ENCODE peak calls at places on chromosomes 2 and 18, in seven cellular contexts. C is IMR-90, K is mesendoderm, Y is H9, E is mesenchymal stem cell, F is trophoblast cell, Q is H1. H is an unnamed sample.
A peak's percentile ranks its signal among the peaks of the same experiment; 100 is the strongest.

GRCh38 chr2:231463698-231464575 is at the start of gene NCL:
- DNase-seq in Y (peak; percentile 61), K (peak; percentile 99), C (peak; percentile 98), Q (no peak), F (peak; percentile 99), E (peak; percentile 99), H (peak; percentile 92)

GRCh38 chr18:48020337-48021250 is 90.1 kb upstream of the SMAD2 start:
- DNase-seq in Q (no peak), K (no peak), E (no peak), C (no peak), F (no peak), Y (peak; percentile 25), H (no peak)

GRCh38 chr2:112160591-112161250 is 22.5 kb downstream of the FBLN7 start:
- DNase-seq in C (no peak), K (no peak), Y (no peak), Q (no peak), F (no peak), E (no peak), H (no peak)

GRCh38 chr2:207390302-207391095 is 139.3 kb upstream of the CREB1 start:
- DNase-seq in E (no peak), C (no peak), F (no peak), K (no peak), Y (no peak), Q (no peak), H (no peak)

GRCh38 chr18:22485808-22486244 is 68.1 kb upstream of the CTAGE1 start:
- DNase-seq in K (no peak), C (no peak), Q (no peak), Y (no peak), F (peak; percentile 40), E (peak; percentile 51), H (no peak)

GRCh38 chr2:8039732-8040131 is 642.1 kb upstream of the ID2 start:
- DNase-seq in C (no peak), K (no peak), Q (no peak), E (no peak), Y (no peak), F (no peak), H (no peak)

GRCh38 chr2:53058526-53058925 is 709.1 kb upstream of the CHAC2 start:
- DNase-seq in E (peak; percentile 37), Q (no peak), Y (peak; percentile 45), K (peak; percentile 98), C (peak; percentile 67), F (peak; percentile 55), H (no peak)

GRCh38 chr18:44793186-44793585 is 112.5 kb downstream of the SETBP1 start:
- DNase-seq in K (no peak), Y (no peak), C (no peak), Q (no peak), E (no peak), F (no peak), H (no peak)

GRCh38 chr2:60072609-60073008 is 480.8 kb downstream of the BCL11A start:
- DNase-seq in F (no peak), C (no peak), Q (no peak), K (no peak), Y (no peak), E (no peak), H (no peak)

GRCh38 chr2:230877131-230877736 is 12.5 kb downstream of the ITM2C start:
- DNase-seq in Q (peak; percentile 38), E (no peak), K (no peak), C (no peak), F (no peak), Y (peak; percentile 15), H (no peak)

GRCh38 chr2:221077241-221077640 is 494.9 kb downstream of the EPHA4 start:
- DNase-seq in K (no peak), Y (no peak), C (no peak), F (no peak), E (no peak), Q (no peak), H (no peak)

GRCh38 chr2:190170673-190171072 is 108.1 kb upstream of the MSTN start:
- DNase-seq in K (no peak), E (no peak), Q (no peak), C (no peak), F (peak; percentile 44), Y (no peak), H (no peak)

GRCh38 chr2:36659872-36660312 is 36.6 kb upstream of the VIT start:
- DNase-seq in K (no peak), C (peak; percentile 30), F (no peak), Y (no peak), Q (no peak), E (no peak), H (no peak)

GRCh38 chr2:36663851-36664715 is 32.4 kb upstream of the VIT start:
- DNase-seq in F (peak; percentile 80), K (peak; percentile 85), Y (peak; percentile 36), E (peak; percentile 74), C (peak; percentile 71), Q (no peak), H (peak; percentile 54)

GRCh38 chr2:36663314-36663713 is 33.2 kb upstream of the VIT start:
- DNase-seq in F (no peak), Y (no peak), K (no peak), E (no peak), Q (no peak), C (no peak), H (no peak)

GRCh38 chr2:36659218-36659617 is 37.3 kb upstream of the VIT start:
- DNase-seq in C (no peak), K (no peak), Y (no peak), F (no peak), E (no peak), Q (no peak), H (no peak)

GRCh38 chr2:36662638-36663037 is 33.9 kb upstream of the VIT start:
- DNase-seq in E (no peak), K (no peak), Q (no peak), Y (no peak), C (no peak), F (no peak), H (no peak)
- H2BK5ac ChIP-seq in E (no peak overlapping the region), K (no peak overlapping the region), Q (no peak overlapping the region), Y (no peak overlapping the region), C (peak overlapping the region; percentile 46), F (no peak overlapping the region), H (no peak overlapping the region)

GRCh38 chr18:78994000-78994399 is 14.4 kb downstream of the SALL3 start:
- DNase-seq in C (no peak), K (no peak), E (no peak), F (no peak), Q (no peak), Y (no peak), H (no peak)

GRCh38 chr18:78992041-78992735 is 12.6 kb downstream of the SALL3 start:
- DNase-seq in Y (no peak), F (no peak), K (no peak), C (no peak), E (no peak), Q (peak; percentile 42), H (no peak)

GRCh38 chr18:78994977-78995582 is 15.5 kb downstream of the SALL3 start:
- DNase-seq in E (no peak), K (no peak), Y (no peak), Q (peak; percentile 35), C (no peak), F (no peak), H (no peak)

GRCh38 chr18:78994531-78994930 is 14.9 kb downstream of the SALL3 start:
- DNase-seq in Y (no peak), K (no peak), Q (peak; percentile 33), E (no peak), F (no peak), C (no peak), H (no peak)

DNA sequence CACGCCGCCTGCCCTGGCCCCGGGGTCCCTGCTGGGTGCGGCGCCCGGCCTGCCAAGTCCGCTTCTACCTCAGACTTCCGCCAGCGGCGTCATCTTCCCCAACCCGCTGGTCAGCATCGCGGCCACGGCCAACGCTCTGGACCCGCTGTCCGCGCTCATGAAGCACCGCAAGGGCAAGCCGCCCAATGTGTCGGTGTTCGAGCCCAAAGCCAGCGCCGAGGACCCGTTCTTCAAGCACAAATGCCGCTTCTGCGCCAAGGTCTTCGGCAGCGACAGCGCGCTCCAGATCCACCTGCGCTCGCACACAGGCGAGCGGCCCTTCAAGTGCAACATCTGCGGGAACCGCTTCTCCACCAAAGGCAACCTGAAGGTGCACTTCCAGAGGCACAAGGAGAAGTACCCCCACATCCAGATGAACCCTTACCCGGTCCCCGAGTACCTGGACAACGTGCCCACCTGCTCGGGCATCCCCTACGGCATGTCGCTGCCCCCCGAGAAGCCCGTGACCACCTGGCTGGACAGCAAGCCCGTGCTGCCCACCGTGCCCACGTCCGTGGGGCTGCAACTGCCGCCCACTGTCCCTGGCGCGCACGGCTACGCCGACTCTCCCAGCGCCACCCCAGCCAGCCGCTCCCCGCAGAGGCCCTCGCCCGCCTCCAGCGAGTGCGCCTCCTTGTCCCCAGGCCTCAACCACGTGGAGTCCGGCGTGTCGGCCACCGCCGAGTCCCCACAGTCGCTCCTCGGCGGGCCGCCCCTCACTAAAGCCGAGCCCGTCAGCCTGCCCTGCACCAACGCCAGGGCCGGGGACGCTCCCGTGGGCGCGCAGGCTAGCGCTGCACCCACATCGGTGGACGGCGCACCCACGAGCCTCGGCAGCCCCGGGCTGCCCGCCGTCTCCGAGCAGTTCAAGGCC is 13.7 kb downstream of the SALL3 start:
- DNase-seq in E (no peak), F (no peak), K (no peak), C (no peak), Y (no peak), Q (peak; percentile 42), H (no peak)
- H2BK5ac ChIP-seq in E (no peak overlapping the region), F (no peak overlapping the region), K (no peak overlapping the region), C (no peak overlapping the region), Y (no peak overlapping the region), Q (no peak overlapping the region), H (no peak overlapping the region)

DNA sequence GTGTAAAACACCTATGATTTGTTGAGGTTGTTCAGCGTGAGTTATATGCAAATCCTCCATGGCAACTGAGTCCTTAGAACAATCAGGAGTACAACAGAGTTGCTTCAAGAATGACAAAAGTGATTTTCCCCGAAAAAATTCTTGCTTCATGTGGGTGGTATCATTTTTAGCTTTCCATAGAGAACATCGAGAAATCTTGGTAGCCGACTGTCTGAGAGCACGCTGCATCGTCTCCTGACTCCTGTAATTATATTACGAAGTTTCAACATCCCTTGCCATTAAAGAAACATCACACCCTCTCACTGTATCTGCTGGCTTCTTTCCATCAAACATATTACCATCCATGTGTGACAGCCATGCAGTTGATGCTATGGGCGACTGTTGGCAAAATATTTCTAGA is 311.3 kb downstream of the CMPK2 start:
- DNase-seq in Y (no peak), K (no peak), C (no peak), Q (no peak), F (no peak), E (no peak), H (no peak)
- H2BK5ac ChIP-seq in Y (no peak overlapping the region), K (no peak overlapping the region), C (no peak overlapping the region), Q (no peak overlapping the region), F (no peak overlapping the region), E (no peak overlapping the region), H (no peak overlapping the region)

DNA sequence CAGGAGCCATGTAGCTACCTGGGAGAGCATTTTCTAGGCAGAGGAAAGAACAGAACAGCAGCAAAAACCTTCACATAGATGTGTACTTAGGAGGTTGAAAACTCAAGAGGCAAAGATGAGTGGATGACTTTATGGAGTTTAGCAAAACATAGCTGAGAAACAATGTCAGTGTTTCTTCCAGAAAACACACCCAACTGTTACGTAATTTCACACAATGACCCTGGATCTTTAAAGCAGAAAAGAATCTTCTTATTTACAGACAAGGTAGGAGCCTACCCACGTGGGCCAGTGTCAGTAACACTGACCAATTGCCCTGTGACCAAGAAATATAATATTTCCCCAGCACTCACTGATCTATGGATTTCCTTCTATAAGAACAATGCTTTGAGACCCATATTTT is 254.6 kb downstream of the CDH20 start:
- DNase-seq in C (no peak), Y (no peak), F (no peak), K (no peak), Q (no peak), E (no peak), H (no peak)
- H2BK5ac ChIP-seq in C (no peak overlapping the region), Y (no peak overlapping the region), F (no peak overlapping the region), K (no peak overlapping the region), Q (no peak overlapping the region), E (no peak overlapping the region), H (no peak overlapping the region)

GRCh38 chr2:29423267-29423666 is 308.1 kb downstream of the CLIP4 start:
- DNase-seq in E (no peak), Q (no peak), Y (no peak), F (no peak), C (no peak), K (no peak), H (no peak)
- H2BK5ac ChIP-seq in E (no peak overlapping the region), Q (no peak overlapping the region), Y (no peak overlapping the region), F (no peak overlapping the region), C (no peak overlapping the region), K (no peak overlapping the region), H (no peak overlapping the region)

H was measured in neuronal stem cell.